ENCODE peak calls at places on chromosome 15, in four cellular contexts. One of them, this sample, is unnamed.

GRCh38 chr15:55588070-55588817 is at the start of gene PYGO1:
- DNase-seq in heart right ventricle: peak; percentile 38
- DNase-seq in brain microvascular endothelial cell: peak; percentile 35
- DNase-seq in MM.1S: peak; percentile 55
- DNase-seq in this sample: peak; percentile 50

GRCh38 chr15:78077053-78077859 is at the start of gene TBC1D2B:
- DNase-seq in heart right ventricle: no peak
- DNase-seq in brain microvascular endothelial cell: no peak
- DNase-seq in MM.1S: peak; percentile 62
- DNase-seq in this sample: peak; percentile 63

GRCh38 chr15:58535894-58536293 is 104.1 kb downstream of the LIPC start:
- DNase-seq in heart right ventricle: no peak
- DNase-seq in brain microvascular endothelial cell: no peak
- DNase-seq in MM.1S: no peak
- DNase-seq in this sample: no peak

GRCh38 chr15:85527907-85528306 is 147.5 kb downstream of the AKAP13 start:
- DNase-seq in heart right ventricle: peak; percentile 79
- DNase-seq in brain microvascular endothelial cell: peak; percentile 82
- DNase-seq in MM.1S: no peak
- DNase-seq in this sample: peak; percentile 13

GRCh38 chr15:87562203-87562602 is 694.3 kb downstream of the NTRK3 start:
- DNase-seq in heart right ventricle: no peak
- DNase-seq in brain microvascular endothelial cell: no peak
- DNase-seq in MM.1S: no peak
- DNase-seq in this sample: no peak

GRCh38 chr15:100220058-100220728 is 121.6 kb downstream of the ADAMTS17 start:
- DNase-seq in heart right ventricle: no peak
- DNase-seq in brain microvascular endothelial cell: no peak
- DNase-seq in MM.1S: no peak
- DNase-seq in this sample: no peak

GRCh38 chr15:58287891-58288290 is 143.9 kb upstream of the LIPC start:
- DNase-seq in heart right ventricle: no peak
- DNase-seq in brain microvascular endothelial cell: no peak
- DNase-seq in MM.1S: no peak
- DNase-seq in this sample: no peak

GRCh38 chr15:48040166-48040817 is 80.5 kb upstream of the SLC24A5 start:
- DNase-seq in heart right ventricle: no peak
- DNase-seq in brain microvascular endothelial cell: peak; percentile 31
- DNase-seq in MM.1S: peak; percentile 31
- DNase-seq in this sample: peak; percentile 72

GRCh38 chr15:101162701-101163483 is 89.0 kb downstream of the CHSY1 start:
- DNase-seq in heart right ventricle: peak; percentile 85
- DNase-seq in brain microvascular endothelial cell: no peak
- DNase-seq in MM.1S: no peak
- DNase-seq in this sample: no peak

GRCh38 chr15:35306361-35306981 is 221.4 kb upstream of the NANOGP8 start:
- DNase-seq in heart right ventricle: no peak
- DNase-seq in brain microvascular endothelial cell: peak; percentile 47
- DNase-seq in MM.1S: no peak
- DNase-seq in this sample: peak; percentile 52

GRCh38 chr15:98582900-98583554 is 65.3 kb upstream of the IGF1R start:
- DNase-seq in heart right ventricle: no peak
- DNase-seq in brain microvascular endothelial cell: no peak
- DNase-seq in MM.1S: no peak
- DNase-seq in this sample: no peak

GRCh38 chr15:98684441-98684840 is 36.1 kb downstream of the IGF1R start:
- DNase-seq in heart right ventricle: no peak
- DNase-seq in brain microvascular endothelial cell: no peak
- DNase-seq in MM.1S: no peak
- DNase-seq in this sample: peak; percentile 39

GRCh38 chr15:25056484-25057429 is 102.0 kb downstream of the SNRPN start:
- DNase-seq in heart right ventricle: peak; percentile 3
- DNase-seq in brain microvascular endothelial cell: no peak
- DNase-seq in MM.1S: no peak
- DNase-seq in this sample: no peak

GRCh38 chr15:51736069-51736468 is 1.4 kb downstream of the LYSMD2 start:
- DNase-seq in heart right ventricle: no peak
- DNase-seq in brain microvascular endothelial cell: no peak
- DNase-seq in MM.1S: no peak
- DNase-seq in this sample: no peak

GRCh38 chr15:92655178-92655995 is at the start of gene FAM174B:
- DNase-seq in heart right ventricle: peak; percentile 21
- DNase-seq in brain microvascular endothelial cell: no peak
- DNase-seq in MM.1S: peak; percentile 76
- DNase-seq in this sample: no peak

GRCh38 chr15:44489464-44489863 is 47.5 kb upstream of the EIF3J start:
- DNase-seq in heart right ventricle: no peak
- DNase-seq in brain microvascular endothelial cell: peak; percentile 74
- DNase-seq in MM.1S: no peak
- DNase-seq in this sample: peak; percentile 67

GRCh38 chr15:80473574-80474223 is 69.5 kb downstream of the ARNT2 start:
- DNase-seq in heart right ventricle: no peak
- DNase-seq in brain microvascular endothelial cell: no peak
- DNase-seq in MM.1S: no peak
- DNase-seq in this sample: no peak

GRCh38 chr15:93451822-93452221 is 362.8 kb upstream of the RGMA start:
- DNase-seq in heart right ventricle: no peak
- DNase-seq in brain microvascular endothelial cell: no peak
- DNase-seq in MM.1S: no peak
- DNase-seq in this sample: no peak

GRCh38 chr15:89668174-89668573 is 11.0 kb downstream of the PLIN1 start:
- DNase-seq in heart right ventricle: no peak
- DNase-seq in brain microvascular endothelial cell: no peak
- DNase-seq in MM.1S: no peak
- DNase-seq in this sample: no peak

GRCh38 chr15:50051811-50052419 is 67.1 kb downstream of the ATP8B4 start:
- DNase-seq in heart right ventricle: peak; percentile 64
- DNase-seq in brain microvascular endothelial cell: peak; percentile 79
- DNase-seq in MM.1S: peak; percentile 61
- DNase-seq in this sample: peak; percentile 44

GRCh38 chr15:35173444-35174118 is 88.5 kb upstream of the NANOGP8 start:
- DNase-seq in heart right ventricle: no peak
- DNase-seq in brain microvascular endothelial cell: peak; percentile 14
- DNase-seq in MM.1S: no peak
- DNase-seq in this sample: no peak

GRCh38 chr15:43911235-43911661 is 84.4 kb downstream of the WDR76 start:
- DNase-seq in heart right ventricle: peak; percentile 63
- DNase-seq in brain microvascular endothelial cell: peak; percentile 97
- DNase-seq in MM.1S: no peak
- DNase-seq in this sample: no peak

GRCh38 chr15:77607111-77607893 is 25.4 kb downstream of the LINGO1 start:
- DNase-seq in heart right ventricle: no peak
- DNase-seq in brain microvascular endothelial cell: peak; percentile 64
- DNase-seq in MM.1S: no peak
- DNase-seq in this sample: no peak

GRCh38 chr15:70419046-70419445 is 321.3 kb upstream of the TLE3 start:
- DNase-seq in heart right ventricle: no peak
- DNase-seq in brain microvascular endothelial cell: no peak
- DNase-seq in MM.1S: no peak
- DNase-seq in this sample: no peak

GRCh38 chr15:51060058-51060598 is 34.6 kb downstream of the TNFAIP8L3 start:
- DNase-seq in heart right ventricle: no peak
- DNase-seq in brain microvascular endothelial cell: no peak
- DNase-seq in MM.1S: no peak
- DNase-seq in this sample: no peak

GRCh38 chr15:80590772-80591355 is 104.2 kb upstream of the ABHD17C start:
- DNase-seq in heart right ventricle: no peak
- DNase-seq in brain microvascular endothelial cell: no peak
- DNase-seq in MM.1S: no peak
- DNase-seq in this sample: no peak

GRCh38 chr15:97875513-97876285 is 84.8 kb upstream of the ARRDC4 start:
- DNase-seq in heart right ventricle: no peak
- DNase-seq in brain microvascular endothelial cell: no peak
- DNase-seq in MM.1S: no peak
- DNase-seq in this sample: peak; percentile 19

GRCh38 chr15:38440353-38441129 is 13.4 kb upstream of the FAM98B start:
- DNase-seq in heart right ventricle: peak; percentile 42
- DNase-seq in brain microvascular endothelial cell: peak; percentile 17
- DNase-seq in MM.1S: peak; percentile 64
- DNase-seq in this sample: peak; percentile 57

GRCh38 chr15:76341366-76342045 is 4.9 kb downstream of the ISL2 start:
- DNase-seq in heart right ventricle: no peak
- DNase-seq in brain microvascular endothelial cell: no peak
- DNase-seq in MM.1S: no peak
- DNase-seq in this sample: no peak

GRCh38 chr15:76339302-76340197 is 3.0 kb downstream of the ISL2 start:
- DNase-seq in heart right ventricle: no peak
- DNase-seq in brain microvascular endothelial cell: no peak
- DNase-seq in MM.1S: no peak
- DNase-seq in this sample: no peak

GRCh38 chr15:76342046-76342381 is 5.4 kb downstream of the ISL2 start:
- DNase-seq in heart right ventricle: no peak
- DNase-seq in brain microvascular endothelial cell: no peak
- DNase-seq in MM.1S: no peak
- DNase-seq in this sample: no peak

GRCh38 chr15:76340198-76340801 is 3.7 kb downstream of the ISL2 start:
- DNase-seq in heart right ventricle: no peak
- DNase-seq in brain microvascular endothelial cell: no peak
- DNase-seq in MM.1S: peak; percentile 23
- DNase-seq in this sample: no peak

GRCh38 chr15:76340802-76341365 is 4.3 kb downstream of the ISL2 start:
- DNase-seq in heart right ventricle: no peak
- DNase-seq in brain microvascular endothelial cell: no peak
- DNase-seq in MM.1S: peak; percentile 43
- DNase-seq in this sample: no peak
- TF ChIP-seq CTCF in heart right ventricle: no peak
- TF ChIP-seq CTCF in brain microvascular endothelial cell: peak; percentile 56
- TF ChIP-seq CTCF in MM.1S: peak; percentile 34
- TF ChIP-seq CTCF in this sample: no peak

DNA sequence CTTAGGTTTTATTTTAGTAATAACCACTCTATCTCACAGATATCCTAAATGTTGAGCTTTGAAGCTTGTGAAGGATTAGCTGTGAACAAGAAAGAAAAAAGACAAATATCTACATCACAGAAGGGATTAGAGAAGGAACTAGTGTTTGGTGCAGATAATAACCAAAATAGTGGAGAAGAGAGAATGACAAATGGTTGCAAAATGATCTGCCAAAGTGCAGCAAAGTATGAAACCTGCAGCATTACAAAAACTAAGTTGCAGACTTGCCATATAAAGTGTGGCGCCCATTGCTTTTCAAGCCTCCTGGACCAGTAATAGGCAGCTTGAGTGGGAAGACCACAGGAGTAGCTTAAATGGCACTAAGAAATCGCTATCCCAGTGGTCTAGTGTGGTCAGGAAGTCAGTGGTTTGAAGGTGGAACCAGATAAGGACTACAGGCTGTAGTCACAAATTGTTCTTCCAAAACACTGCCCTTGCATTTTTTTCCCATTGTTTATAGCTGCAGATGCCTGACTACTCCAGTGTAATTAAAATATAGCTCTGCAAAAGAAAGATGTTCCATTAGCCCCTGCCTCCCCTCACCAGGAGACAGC is 20.7 kb downstream of the TPM1 start:
- DNase-seq in heart right ventricle: no peak
- DNase-seq in brain microvascular endothelial cell: no peak
- DNase-seq in MM.1S: no peak
- DNase-seq in this sample: no peak
- H3K27ac ChIP-seq in heart right ventricle: no peak overlapping the region
- H3K27ac ChIP-seq in brain microvascular endothelial cell: no peak overlapping the region
- H3K27ac ChIP-seq in MM.1S: no peak overlapping the region
- H3K27ac ChIP-seq in this sample: no peak overlapping the region

GRCh38 chr15:75720297-75720696 is 7.6 kb upstream of the CSPG4 start:
- DNase-seq in heart right ventricle: no peak
- DNase-seq in brain microvascular endothelial cell: no peak
- DNase-seq in MM.1S: no peak
- DNase-seq in this sample: no peak

GRCh38 chr15:75721462-75721922 is 8.8 kb upstream of the CSPG4 start:
- DNase-seq in heart right ventricle: no peak
- DNase-seq in brain microvascular endothelial cell: no peak
- DNase-seq in MM.1S: no peak
- DNase-seq in this sample: no peak

GRCh38 chr15:75723171-75723846 is 10.7 kb upstream of the CSPG4 start:
- DNase-seq in heart right ventricle: no peak
- DNase-seq in brain microvascular endothelial cell: no peak
- DNase-seq in MM.1S: no peak
- DNase-seq in this sample: peak; percentile 72

GRCh38 chr15:75721923-75722870 is 9.5 kb upstream of the CSPG4 start:
- DNase-seq in heart right ventricle: no peak
- DNase-seq in brain microvascular endothelial cell: no peak
- DNase-seq in MM.1S: no peak
- DNase-seq in this sample: no peak

DNA sequence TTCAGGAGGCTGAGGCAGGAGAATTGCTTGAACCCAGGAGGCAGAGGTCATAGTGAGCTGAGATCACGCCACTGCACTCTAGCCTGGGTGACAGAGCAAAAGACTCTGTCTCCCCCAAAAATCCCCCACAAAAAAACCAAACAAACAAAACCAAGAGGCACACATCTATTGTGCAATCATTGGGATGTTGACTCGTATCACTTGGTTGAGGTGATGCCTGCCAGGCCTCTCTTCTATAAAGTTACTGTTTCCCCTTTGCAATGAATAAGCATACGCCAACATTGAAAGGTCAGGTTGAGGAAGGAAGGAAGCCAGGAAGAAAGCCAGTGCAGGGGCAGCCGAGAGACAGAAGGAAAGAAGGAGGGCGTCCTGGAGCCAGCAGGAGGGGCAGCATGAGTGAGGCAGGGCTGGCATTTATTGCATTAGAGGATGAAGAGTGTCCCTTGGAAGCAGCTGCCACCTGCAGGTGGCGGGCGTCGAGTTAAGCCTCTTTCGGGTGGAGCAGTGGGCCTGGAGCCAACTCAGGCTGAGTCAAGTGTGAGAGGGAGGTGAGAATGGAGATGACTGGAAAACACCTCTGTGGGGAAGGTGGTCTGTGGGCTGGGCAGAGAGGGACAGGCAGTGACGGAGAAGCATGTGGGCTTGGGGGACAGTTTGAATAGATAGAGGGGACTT is 8.3 kb upstream of the CSPG4 start:
- DNase-seq in heart right ventricle: no peak
- DNase-seq in brain microvascular endothelial cell: no peak
- DNase-seq in MM.1S: no peak
- DNase-seq in this sample: peak; percentile 83
- TF ChIP-seq CTCF in heart right ventricle: no peak
- TF ChIP-seq CTCF in brain microvascular endothelial cell: peak; percentile 69
- TF ChIP-seq CTCF in MM.1S: no peak
- TF ChIP-seq CTCF in this sample: peak; percentile 68

GRCh38 chr15:34078900-34079299 is 22.8 kb downstream of the EMC7 start:
- DNase-seq in heart right ventricle: no peak
- DNase-seq in brain microvascular endothelial cell: no peak
- DNase-seq in MM.1S: no peak
- DNase-seq in this sample: no peak

GRCh38 chr15:34079904-34080303 is 21.8 kb downstream of the EMC7 start:
- DNase-seq in heart right ventricle: no peak
- DNase-seq in brain microvascular endothelial cell: no peak
- DNase-seq in MM.1S: no peak
- DNase-seq in this sample: no peak

GRCh38 chr15:34076785-34077184 is 24.9 kb downstream of the EMC7 start:
- DNase-seq in heart right ventricle: no peak
- DNase-seq in brain microvascular endothelial cell: no peak
- DNase-seq in MM.1S: no peak
- DNase-seq in this sample: no peak
- H3K27ac ChIP-seq in heart right ventricle: no peak overlapping the region
- H3K27ac ChIP-seq in brain microvascular endothelial cell: no peak overlapping the region
- H3K27ac ChIP-seq in MM.1S: no peak overlapping the region
- H3K27ac ChIP-seq in this sample: no peak overlapping the region

This sample was measured in RWPE1.